ENCODE peak calls at places on chromosomes 3 and 15, in four cellular contexts. B is cardiac muscle cell, A is A549, L is hepatocyte. H is an unnamed sample. For H3K9me3, the result is how much of the 10 kb centered on the place peaks cover.

GRCh38 chr3:126459111-126459762 is 16.5 kb downstream of the ZXDC start:
- DNase-seq in B (no peak), L (no peak), A (no peak), H (peak)

GRCh38 chr3:42655331-42655888 is 1.9 kb downstream of the ZBTB47 start:
- DNase-seq in A (no peak), B (no peak), L (no peak), H (no peak)

GRCh38 chr3:73094951-73095350 is 33.5 kb downstream of the EBLN2 start:
- DNase-seq in A (no peak), B (peak), L (peak), H (peak)

GRCh38 chr15:58877999-58878825 is 55.3 kb downstream of the SLTM start:
- DNase-seq in B (no peak), L (no peak), A (no peak), H (no peak)

GRCh38 chr15:88218557-88219214 is 37.9 kb downstream of the NTRK3 start:
- DNase-seq in L (no peak), B (no peak), A (no peak), H (no peak)

GRCh38 chr15:60644903-60645302 is 166.0 kb upstream of the ICE2 start:
- DNase-seq in B (no peak), L (no peak), A (no peak), H (no peak)

GRCh38 chr3:34024447-34025240 is 226.2 kb downstream of the PDCD6IP start:
- DNase-seq in L (no peak), B (no peak), A (no peak), H (no peak)

GRCh38 chr3:134029734-134030381 is at the start of gene SLCO2A1:
- DNase-seq in B (peak), L (peak), A (peak), H (peak)

GRCh38 chr3:25380222-25380739 is 47.8 kb upstream of the RARB start:
- DNase-seq in A (no peak), L (no peak), B (peak), H (no peak)

GRCh38 chr3:11901286-11901875 is 54.7 kb upstream of the TAMM41 start:
- DNase-seq in L (no peak), A (no peak), B (no peak), H (no peak)

GRCh38 chr3:101091489-101091888 is 98.3 kb upstream of the ABI3BP start:
- DNase-seq in B (no peak), A (no peak), L (no peak), H (no peak)

GRCh38 chr15:58369261-58369699 is 62.5 kb upstream of the LIPC start:
- DNase-seq in B (peak), A (no peak), L (no peak), H (no peak)

GRCh38 chr15:60614862-60615771 is 136.2 kb upstream of the ICE2 start:
- DNase-seq in L (peak), B (no peak), A (no peak), H (no peak)

GRCh38 chr15:76756371-76756770 is 148.8 kb downstream of the SCAPER start:
- DNase-seq in A (no peak), B (peak), L (no peak), H (no peak)

GRCh38 chr15:29433050-29433318 is 163.4 kb upstream of the NSMCE3 start:
- DNase-seq in A (no peak), L (no peak), B (no peak), H (no peak)

GRCh38 chr3:94616833-94617232 is 554.0 kb downstream of the NSUN3 start:
- DNase-seq in B (no peak), A (peak), L (no peak), H (no peak)

GRCh38 chr3:194150252-194150934 is 14.4 kb downstream of the HES1 start:
- DNase-seq in B (no peak), L (peak), A (no peak), H (no peak)

GRCh38 chr3:148797822-148798221 is 29.8 kb upstream of the CPB1 start:
- DNase-seq in L (no peak), A (no peak), B (no peak), H (no peak)

GRCh38 chr3:124559650-124560405 is 170.4 kb upstream of the UMPS start:
- DNase-seq in A (peak), L (peak), B (peak), H (peak)

GRCh38 chr3:167684389-167684993 is 30.7 kb upstream of the WDR49 start:
- DNase-seq in L (peak), A (peak), B (peak), H (peak)

GRCh38 chr3:62028236-62028635 is 345.1 kb downstream of the FEZF2 start:
- DNase-seq in L (no peak), A (no peak), B (no peak), H (no peak)

GRCh38 chr15:42286445-42287029 is 13.3 kb upstream of the TMEM87A start:
- DNase-seq in A (no peak), L (no peak), B (peak), H (no peak)

GRCh38 chr3:42425736-42426407 is 15.5 kb upstream of the LYZL4 start:
- DNase-seq in A (no peak), L (no peak), B (no peak), H (no peak)

GRCh38 chr3:177979684-177980083 is 556.6 kb upstream of the KCNMB2 start:
- DNase-seq in B (no peak), A (no peak), L (no peak), H (no peak)

GRCh38 chr3:100482181-100482580 is 10.2 kb upstream of the TMEM45A start:
- DNase-seq in L (peak), A (no peak), B (no peak), H (no peak)

GRCh38 chr3:24521306-24522154 is 26.9 kb upstream of the THRB start:
- DNase-seq in L (peak), B (peak), A (peak), H (peak)

GRCh38 chr3:106688463-106688862 is 688.8 kb upstream of the CCDC54 start:
- DNase-seq in L (peak), A (peak), B (peak), H (no peak)

GRCh38 chr15:39669671-39670070 is 88.8 kb downstream of the THBS1 start:
- DNase-seq in L (no peak), A (no peak), B (no peak), H (no peak)

GRCh38 chr3:36248374-36248773 is 131.9 kb upstream of the STAC start:
- DNase-seq in L (no peak), A (no peak), B (no peak), H (no peak)

GRCh38 chr3:44772099-44772442 is 10.5 kb downstream of the KIF15 start:
- DNase-seq in A (no peak), B (no peak), L (no peak), H (no peak)

GRCh38 chr15:25268166-25268565 is 170.7 kb downstream of the UBE3A start:
- DNase-seq in A (no peak), B (no peak), L (no peak), H (no peak)

DNA sequence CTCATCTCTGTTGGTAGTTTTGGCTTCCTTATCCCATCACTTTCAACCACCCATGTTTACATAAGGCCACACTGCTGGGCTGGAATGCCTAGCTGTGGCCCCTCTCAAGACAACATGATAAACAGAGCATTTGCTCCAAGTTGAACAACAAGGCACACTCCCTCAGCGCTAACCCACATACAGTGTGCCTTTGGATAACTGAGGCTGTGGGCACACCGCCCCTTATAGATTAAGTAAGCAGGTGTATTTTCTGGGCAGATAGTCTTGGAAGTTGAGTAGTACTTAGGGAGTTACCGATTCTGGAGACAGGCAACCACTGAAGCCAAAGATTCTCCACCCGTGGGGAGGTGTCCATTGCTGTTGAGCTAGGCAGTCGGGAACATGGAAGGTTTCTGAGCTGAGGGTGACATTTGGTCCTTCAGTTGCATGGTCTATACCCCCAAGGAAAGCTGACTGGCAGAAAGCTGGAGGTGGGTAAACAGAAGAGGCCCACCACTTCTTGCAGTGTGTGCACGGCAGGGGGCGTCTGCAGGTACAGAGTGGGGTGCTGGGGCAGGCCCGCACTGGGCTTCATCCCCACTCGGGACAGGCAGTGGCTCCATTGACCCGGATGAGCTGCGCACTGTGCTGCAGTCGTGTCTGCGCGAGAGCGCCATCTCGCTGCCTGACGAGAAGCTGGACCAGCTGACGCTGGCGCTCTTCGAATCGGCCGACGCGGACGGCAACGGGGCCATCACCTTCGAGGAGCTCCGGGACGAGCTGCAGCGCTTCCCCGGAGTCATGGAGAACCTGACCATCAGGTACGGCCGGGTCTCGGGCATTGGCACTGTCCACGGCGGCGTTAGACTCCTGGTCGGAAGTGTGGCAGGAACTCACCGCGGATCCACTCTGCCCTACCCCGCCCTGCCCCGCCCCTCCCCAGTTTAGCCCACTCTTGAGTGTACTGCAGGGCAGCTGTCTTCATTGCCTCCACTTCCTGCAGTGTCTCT is 16.8 kb downstream of the NOX5 start:
- DNase-seq in B (peak), L (peak), A (peak), H (peak)
- TF ChIP-seq CTCF in B (peak), L (peak), A (peak), H (peak)

GRCh38 chr3:152301745-152302181 is 33.0 kb downstream of the MBNL1 start:
- DNase-seq in L (no peak), A (no peak), B (no peak), H (no peak)
- H3K4me3 ChIP-seq in L (no peak), A (no peak), B (no peak), H (peak)

GRCh38 chr3:31653464-31653863 is 120.7 kb downstream of the STT3B start:
- DNase-seq in L (no peak), B (no peak), A (no peak), H (no peak)
- H3K9me3 ChIP-seq in L (half or more), B (under half), A (half or more), H (under half)

GRCh38 chr3:138412821-138413531 is 21.4 kb upstream of the ESYT3 start:
- DNase-seq in B (peak), A (no peak), L (no peak), H (no peak)
- TF ChIP-seq CTCF in B (no peak), A (no peak), L (no peak), H (no peak)

DNA sequence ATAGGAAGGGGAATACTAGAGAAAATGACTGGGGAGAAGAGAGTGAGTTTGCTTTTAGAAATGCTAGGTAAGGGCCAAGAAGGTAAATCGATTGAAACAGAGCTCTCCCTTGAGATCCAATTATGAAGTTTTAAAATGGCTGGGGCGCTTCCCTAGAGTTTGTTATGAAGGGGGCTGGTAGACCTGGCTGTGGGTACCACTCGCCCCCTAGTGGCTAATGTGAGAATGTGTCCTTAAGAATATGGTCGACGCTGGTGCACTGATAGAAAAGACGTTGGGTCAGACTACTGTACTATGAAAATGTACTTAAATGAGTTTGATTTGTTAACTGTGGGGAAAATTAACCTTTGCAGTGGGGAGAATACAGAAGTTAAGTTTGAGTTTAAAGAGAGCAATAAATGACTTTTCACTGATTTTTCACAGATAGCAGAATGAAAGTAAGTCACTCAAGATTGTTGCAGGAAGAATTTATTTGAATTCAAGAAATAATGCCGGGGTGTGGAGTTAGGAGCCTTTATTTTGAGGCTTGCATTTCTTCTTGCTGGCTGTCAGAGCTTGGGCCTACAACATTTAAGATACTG is 9.2 kb downstream of the TMPRSS7 start:
- DNase-seq in L (peak), B (peak), A (peak), H (peak)
- H3K4me3 ChIP-seq in L (no peak), B (no peak), A (no peak), H (no peak)

GRCh38 chr3:9749333-9749662 is 454 bp upstream of the OGG1 start:
- DNase-seq in A (peak), B (no peak), L (no peak), H (peak)

GRCh38 chr3:9746330-9746729 is 3.4 kb upstream of the OGG1 start:
- DNase-seq in B (peak), A (no peak), L (peak), H (no peak)

GRCh38 chr3:9749663-9750555 is at the start of gene OGG1:
- DNase-seq in A (peak), L (peak), B (peak), H (peak)

GRCh38 chr3:9745521-9745920 is 4.2 kb upstream of the OGG1 start:
- DNase-seq in B (no peak), A (no peak), L (no peak), H (no peak)

DNA sequence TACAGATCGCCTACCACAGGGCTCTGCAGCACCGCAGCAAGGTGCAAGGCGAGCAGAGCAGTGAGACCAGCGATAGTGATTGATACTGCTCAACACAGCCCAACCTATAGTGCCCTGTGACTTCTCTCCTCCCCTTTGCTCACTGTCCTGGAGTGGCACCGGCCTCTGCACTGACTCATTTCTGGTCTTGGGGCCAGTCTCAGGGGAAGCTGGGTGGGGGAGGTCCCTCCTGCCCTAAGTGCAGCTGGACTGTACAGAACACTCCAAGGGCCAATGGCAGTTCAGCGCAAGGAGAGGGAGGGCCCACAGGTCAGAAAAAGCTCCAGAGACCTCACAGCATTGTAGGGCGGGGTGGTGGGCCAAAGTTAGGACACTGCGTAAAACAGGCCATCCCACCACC is 2.5 kb upstream of the OGG1 start:
- DNase-seq in L (no peak), A (no peak), B (peak), H (no peak)
- H3K9me3 ChIP-seq in L (under half), A (under half), B (under half), H (under half)

GRCh38 chr15:78077053-78077859 is at the start of gene TBC1D2B:
- DNase-seq in A (peak), B (peak), L (peak), H (peak)
- TF ChIP-seq CTCF in A (peak), B (no peak), L (no peak), H (no peak)

DNA sequence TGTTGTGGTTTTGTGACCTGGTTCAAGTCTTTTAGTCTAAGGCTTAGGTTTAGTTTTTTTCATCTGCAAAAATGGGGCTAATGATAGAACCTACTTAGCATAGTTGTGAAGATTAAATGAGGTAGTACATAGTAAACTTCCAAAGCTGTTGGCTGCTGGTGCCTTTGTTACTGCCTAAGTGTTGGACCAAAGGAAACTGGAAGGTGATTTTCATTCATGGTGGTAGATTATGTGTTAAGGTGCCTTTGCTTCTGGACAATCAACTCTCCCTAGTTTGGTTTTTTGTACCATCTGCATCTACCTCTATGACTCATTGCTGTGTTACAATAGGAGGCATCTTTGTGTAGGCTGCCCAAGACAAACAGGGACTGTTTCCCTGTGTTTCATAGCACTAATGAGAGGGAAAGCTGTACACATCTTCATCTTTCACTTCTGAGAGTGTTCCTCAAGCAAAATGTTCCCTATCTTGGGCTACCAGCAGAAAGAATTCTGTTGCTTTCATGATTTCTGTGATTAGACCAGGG is 3.2 kb downstream of the MAP2K1 start:
- DNase-seq in B (no peak), L (no peak), A (no peak), H (no peak)
- H3K4me3 ChIP-seq in B (no peak), L (no peak), A (no peak), H (no peak)

GRCh38 chr15:95146476-95146875 is 915.1 kb downstream of the MCTP2 start:
- DNase-seq in L (no peak), B (no peak), A (no peak), H (no peak)
- H3K9me3 ChIP-seq in L (under half), B (under half), A (under half), H (under half)

DNA sequence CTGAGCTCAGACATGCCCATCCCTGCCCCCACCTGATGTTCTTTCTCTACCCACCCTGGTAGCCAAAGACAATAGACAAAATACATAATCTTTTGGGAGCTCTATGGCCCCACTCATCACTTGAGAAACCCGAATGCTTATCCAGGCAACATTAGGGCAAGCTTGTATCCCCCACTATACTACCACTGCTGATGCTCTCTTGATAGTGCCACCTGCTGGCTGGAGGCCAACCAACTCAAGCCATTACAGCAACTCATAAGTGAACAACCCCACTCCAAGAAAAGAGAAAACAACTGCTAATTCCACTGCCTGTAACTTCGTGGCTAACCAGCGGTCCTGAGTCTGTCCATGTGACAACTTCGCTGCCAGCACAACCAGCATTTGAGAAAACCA is 342.5 kb upstream of the TGFBR2 start:
- DNase-seq in L (no peak), A (no peak), B (no peak), H (no peak)
- TF ChIP-seq CTCF in L (no peak), A (no peak), B (no peak), H (no peak)